ENCODE peak calls at places on chromosomes 4 and X, in four cellular contexts. One of them, this sample, is unnamed.

GRCh38 chrX:134396174-134396573 is 63.8 kb upstream of the HPRT1 start:
- DNase-seq in GM12878: no peak
- DNase-seq in HepG2: no peak
- DNase-seq in K562: no peak
- DNase-seq in this sample: no peak

GRCh38 chr4:168797176-168797575 is 212.9 kb downstream of the CBR4 start:
- DNase-seq in GM12878: no peak
- DNase-seq in HepG2: peak
- DNase-seq in K562: no peak
- DNase-seq in this sample: no peak

GRCh38 chr4:169664615-169665014 is 44.2 kb downstream of the CLCN3 start:
- DNase-seq in GM12878: no peak
- DNase-seq in HepG2: no peak
- DNase-seq in K562: no peak
- DNase-seq in this sample: no peak

GRCh38 chr4:78534286-78534955 is 17.1 kb upstream of the ANXA3 start:
- DNase-seq in GM12878: no peak
- DNase-seq in HepG2: peak
- DNase-seq in K562: no peak
- DNase-seq in this sample: no peak

GRCh38 chr4:10005632-10006031 is 15.7 kb downstream of the SLC2A9 start:
- DNase-seq in HepG2: no peak
- DNase-seq in K562: no peak
- DNase-seq in GM12878: no peak
- DNase-seq in this sample: no peak

GRCh38 chr4:187602339-187603092 is 393.1 kb upstream of the ZFP42 start:
- DNase-seq in K562: no peak
- DNase-seq in GM12878: no peak
- DNase-seq in HepG2: no peak
- DNase-seq in this sample: no peak

GRCh38 chr4:40719008-40719623 is 30.6 kb upstream of the NSUN7 start:
- DNase-seq in K562: peak
- DNase-seq in GM12878: peak
- DNase-seq in HepG2: peak
- DNase-seq in this sample: no peak

GRCh38 chrX:103464774-103465117 is 54.5 kb downstream of the RAB40A start:
- DNase-seq in GM12878: peak
- DNase-seq in K562: peak
- DNase-seq in HepG2: peak
- DNase-seq in this sample: peak

GRCh38 chrX:134622813-134623185 is 35.5 kb downstream of the PLAC1 start:
- DNase-seq in HepG2: no peak
- DNase-seq in GM12878: no peak
- DNase-seq in K562: no peak
- DNase-seq in this sample: no peak

GRCh38 chr4:168498259-168498658 is 1.4 kb downstream of the PALLD start:
- DNase-seq in HepG2: no peak
- DNase-seq in GM12878: no peak
- DNase-seq in K562: no peak
- DNase-seq in this sample: no peak

GRCh38 chr4:80897537-80898303 is 132.8 kb upstream of the BMP3 start:
- DNase-seq in HepG2: no peak
- DNase-seq in K562: no peak
- DNase-seq in GM12878: peak
- DNase-seq in this sample: no peak

GRCh38 chrX:154020500-154021115 is 906 bp upstream of the IRAK1 start:
- DNase-seq in K562: no peak
- DNase-seq in GM12878: no peak
- DNase-seq in HepG2: no peak
- DNase-seq in this sample: no peak

GRCh38 chrX:72526534-72527508 is 45.8 kb downstream of the HDAC8 start:
- DNase-seq in K562: peak
- DNase-seq in GM12878: no peak
- DNase-seq in HepG2: no peak
- DNase-seq in this sample: no peak

GRCh38 chrX:129761596-129761995 is 18.2 kb upstream of the SASH3 start:
- DNase-seq in HepG2: no peak
- DNase-seq in GM12878: no peak
- DNase-seq in K562: no peak
- DNase-seq in this sample: no peak

GRCh38 chr4:24978291-24979072 is 52.3 kb downstream of the LGI2 start:
- DNase-seq in GM12878: no peak
- DNase-seq in HepG2: no peak
- DNase-seq in K562: no peak
- DNase-seq in this sample: no peak

GRCh38 chr4:124019749-124020549 is 623.4 kb downstream of the SPRY1 start:
- DNase-seq in K562: no peak
- DNase-seq in HepG2: no peak
- DNase-seq in GM12878: no peak
- DNase-seq in this sample: no peak

DNA sequence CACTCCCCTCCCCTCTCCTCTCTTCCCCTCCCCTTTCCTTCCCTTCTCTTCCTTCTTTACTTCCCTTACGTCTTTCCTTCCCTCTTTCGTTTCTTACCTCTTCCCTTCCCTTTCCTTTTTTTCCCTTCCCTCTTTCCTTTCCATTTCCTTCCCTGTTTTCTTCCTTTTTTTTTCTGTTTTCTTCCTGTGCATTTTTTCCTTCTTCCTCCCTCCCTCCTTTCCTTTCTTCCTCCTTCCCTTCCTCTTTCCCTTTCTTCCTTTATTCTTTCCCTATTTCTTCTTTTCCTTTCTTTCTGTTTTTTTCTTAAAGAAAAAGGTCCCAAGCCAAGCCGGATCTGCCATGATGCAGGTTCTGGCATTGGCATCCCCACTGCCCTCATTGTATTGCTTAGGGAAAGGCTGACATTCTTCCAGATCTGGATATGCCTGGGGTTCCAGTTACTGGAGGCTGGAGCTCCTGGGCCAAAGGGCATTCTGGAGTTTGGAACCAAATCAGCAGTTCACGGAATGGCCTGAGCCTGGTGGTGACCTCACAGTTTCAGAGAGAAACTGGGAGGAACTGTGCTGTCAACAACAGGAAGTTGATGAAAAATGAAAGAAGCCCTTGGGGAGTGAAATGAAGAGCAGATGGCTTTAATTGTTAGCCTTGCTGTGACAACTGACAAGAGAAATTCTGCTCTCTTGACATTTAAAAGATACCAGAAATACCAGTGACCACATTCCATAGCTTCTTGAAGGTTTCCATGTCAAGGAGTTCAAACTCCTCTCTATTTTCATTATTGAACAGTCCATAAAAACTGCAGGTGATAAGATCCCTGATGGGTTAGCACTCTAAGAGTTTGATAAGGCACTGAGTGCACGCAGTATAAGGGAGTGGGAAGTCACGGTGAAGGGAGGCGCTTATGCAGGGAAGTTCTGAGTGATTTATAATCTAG is 622.1 kb downstream of the SPRY1 start:
- DNase-seq in HepG2: peak
- DNase-seq in K562: no peak
- DNase-seq in GM12878: peak
- DNase-seq in this sample: no peak
- TF ChIP-seq TCF7 in HepG2: no peak
- TF ChIP-seq TCF7 in K562: no peak
- TF ChIP-seq TCF7 in GM12878: no peak
- TF ChIP-seq TCF7 in this sample: no peak

GRCh38 chr4:65668201-65669007 is 1.9 kb downstream of the EPHA5 start:
- DNase-seq in HepG2: no peak
- DNase-seq in K562: no peak
- DNase-seq in GM12878: no peak
- DNase-seq in this sample: peak

GRCh38 chr4:65671402-65671801 is 1.1 kb upstream of the EPHA5 start:
- DNase-seq in HepG2: peak
- DNase-seq in GM12878: no peak
- DNase-seq in K562: no peak
- DNase-seq in this sample: no peak

GRCh38 chr4:65669981-65670330 is 333 bp downstream of the EPHA5 start:
- DNase-seq in HepG2: no peak
- DNase-seq in GM12878: no peak
- DNase-seq in K562: no peak
- DNase-seq in this sample: no peak

GRCh38 chr4:65669008-65669971 is 999 bp downstream of the EPHA5 start:
- DNase-seq in HepG2: no peak
- DNase-seq in K562: no peak
- DNase-seq in GM12878: no peak
- DNase-seq in this sample: peak

GRCh38 chr4:65670331-65671031 is at the start of gene EPHA5:
- DNase-seq in K562: no peak
- DNase-seq in GM12878: no peak
- DNase-seq in HepG2: peak
- DNase-seq in this sample: peak
- TF ChIP-seq TCF7 in K562: no peak
- TF ChIP-seq TCF7 in GM12878: no peak
- TF ChIP-seq TCF7 in HepG2: no peak
- TF ChIP-seq TCF7 in this sample: no peak

DNA sequence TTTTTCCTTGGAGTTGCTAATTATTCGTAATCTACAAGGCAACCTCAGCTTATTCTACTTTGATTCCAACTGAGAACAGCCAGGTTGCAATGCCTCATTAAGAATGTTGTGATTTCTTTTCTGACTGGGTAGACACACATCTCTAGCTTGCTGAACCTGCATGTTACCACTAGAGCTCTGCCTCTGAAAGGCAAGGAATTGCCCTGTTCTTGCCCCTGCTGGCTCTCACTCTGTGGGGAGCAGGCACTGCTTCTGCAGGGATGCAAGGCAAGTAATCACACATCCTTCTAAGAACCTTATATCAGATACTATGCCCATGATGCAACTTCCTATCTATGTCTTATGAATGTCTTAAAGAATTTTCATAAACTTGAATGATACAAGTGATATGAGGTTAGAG is 503.2 kb downstream of the PACRGL start:
- DNase-seq in HepG2: no peak
- DNase-seq in GM12878: no peak
- DNase-seq in K562: no peak
- DNase-seq in this sample: peak
- TF ChIP-seq TCF7 in HepG2: no peak
- TF ChIP-seq TCF7 in GM12878: no peak
- TF ChIP-seq TCF7 in K562: no peak
- TF ChIP-seq TCF7 in this sample: no peak

GRCh38 chrX:20181563-20182329 is 40.1 kb upstream of the EIF1AX start:
- DNase-seq in GM12878: no peak
- DNase-seq in K562: no peak
- DNase-seq in HepG2: no peak
- DNase-seq in this sample: no peak
- TF ChIP-seq TCF7 in GM12878: no peak
- TF ChIP-seq TCF7 in K562: no peak
- TF ChIP-seq TCF7 in HepG2: no peak
- TF ChIP-seq TCF7 in this sample: no peak

DNA sequence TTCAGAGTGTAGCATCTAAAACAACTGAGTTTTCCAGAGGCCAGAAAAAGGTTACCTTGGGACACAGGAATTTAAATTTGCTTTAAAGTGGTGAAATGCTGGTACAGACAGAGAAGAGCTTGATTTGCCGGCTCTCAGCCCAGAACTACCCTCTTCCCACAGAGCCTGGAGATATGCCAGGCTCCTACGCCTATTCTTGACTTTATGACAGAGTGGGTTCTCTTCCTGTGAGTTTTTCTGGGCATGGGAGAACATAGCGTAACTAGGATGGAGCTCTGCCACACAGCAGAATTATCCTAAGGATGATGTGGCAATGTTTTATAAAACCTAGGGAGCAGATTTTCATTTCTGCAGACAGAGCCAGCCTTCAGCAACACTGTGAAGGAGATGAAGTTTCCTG is 241.8 kb downstream of the GRIA3 start:
- DNase-seq in HepG2: no peak
- DNase-seq in K562: no peak
- DNase-seq in GM12878: no peak
- DNase-seq in this sample: no peak
- TF ChIP-seq TCF7 in HepG2: no peak
- TF ChIP-seq TCF7 in K562: no peak
- TF ChIP-seq TCF7 in GM12878: no peak
- TF ChIP-seq TCF7 in this sample: no peak

DNA sequence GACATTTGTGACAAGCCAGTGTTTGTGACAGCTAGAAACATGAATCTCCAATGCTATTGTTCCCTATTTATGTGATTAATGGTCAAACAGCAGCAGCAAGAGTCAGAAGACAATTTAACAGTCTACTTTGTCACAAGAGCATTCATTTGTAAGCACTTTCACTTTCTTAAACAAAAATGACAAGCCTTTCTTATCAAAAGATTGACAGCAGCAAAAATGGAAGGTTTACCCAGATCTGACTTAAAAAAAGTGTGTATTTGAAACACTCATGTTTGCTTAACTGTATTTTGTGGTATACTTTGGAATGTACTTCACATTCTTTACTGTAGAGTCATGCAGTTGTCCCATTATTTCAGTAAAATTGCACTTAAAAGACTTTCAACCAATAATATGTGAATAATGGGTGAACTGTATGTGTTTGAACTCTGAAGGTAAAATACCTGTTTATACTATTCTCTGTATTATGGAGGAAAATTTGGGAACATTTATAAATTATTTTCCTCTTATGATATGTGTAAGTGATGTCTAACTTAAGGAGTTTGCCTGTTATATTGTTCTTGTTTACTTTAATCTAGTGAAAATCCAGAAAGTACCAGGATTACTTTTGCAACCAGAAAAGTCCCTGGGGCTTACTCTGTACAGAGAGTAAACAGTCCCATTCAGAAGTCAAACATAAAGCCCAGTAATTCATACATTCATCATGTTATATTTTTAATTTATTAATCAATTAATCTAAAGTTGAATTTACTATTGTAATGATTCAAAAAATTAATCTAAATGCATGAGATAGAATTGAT is 314.9 kb upstream of the TRAM1L1 start:
- DNase-seq in K562: no peak
- DNase-seq in GM12878: no peak
- DNase-seq in HepG2: peak
- DNase-seq in this sample: no peak
- TF ChIP-seq TCF7 in K562: no peak
- TF ChIP-seq TCF7 in GM12878: no peak
- TF ChIP-seq TCF7 in HepG2: no peak
- TF ChIP-seq TCF7 in this sample: no peak